ENCODE peak calls at places on chromosomes 12 and 14, in six cellular contexts. G is SK-N-SH, I is choroid plexus epithelial cell, W is heart left ventricle, D is BJ, C is pancreas. E is an unnamed sample.
A peak's percentile ranks its signal among the peaks of the same experiment; 100 is the strongest.

GRCh38 chr12:44155349-44155748 is 319.5 kb downstream of the TMEM117 start:
- DNase-seq in G (no peak), I (no peak), W (no peak), D (no peak), C (no peak), E (no peak)

GRCh38 chr12:64400041-64400440 is 4.2 kb upstream of the XPOT start:
- DNase-seq in G (no peak), I (peak; percentile 79), W (no peak), D (no peak), C (no peak), E (no peak)

GRCh38 chr14:105912641-105913180 is 386.3 kb downstream of the TMEM121 start:
- DNase-seq in G (no peak), I (no peak), W (peak; percentile 3), D (no peak), C (no peak), E (no peak)

GRCh38 chr14:32560213-32560857 is 231.2 kb downstream of the AKAP6 start:
- DNase-seq in G (peak; percentile 59), I (peak; percentile 93), W (no peak), D (peak; percentile 58), C (no peak), E (peak; percentile 65)

GRCh38 chr12:10304161-10304574 is 3.5 kb upstream of the KLRD1 start:
- DNase-seq in G (no peak), I (peak; percentile 76), W (no peak), D (peak; percentile 91), C (no peak), E (no peak)

GRCh38 chr14:22748691-22749090 is 17.8 kb upstream of the OXA1L start:
- DNase-seq in G (no peak), I (no peak), W (no peak), D (no peak), C (no peak), E (no peak)

GRCh38 chr12:2959194-2959507 is at the start of gene TEAD4:
- DNase-seq in G (peak; percentile 94), I (peak; percentile 72), W (peak; percentile 73), D (no peak), C (peak; percentile 85), E (no peak)

GRCh38 chr12:17335487-17335886 is 729.5 kb upstream of the LMO3 start:
- DNase-seq in G (no peak), I (no peak), W (no peak), D (no peak), C (no peak), E (no peak)

GRCh38 chr12:115916910-115917668 is 360.4 kb downstream of the MED13L start:
- DNase-seq in G (peak; percentile 86), I (peak; percentile 38), W (peak; percentile 34), D (no peak), C (peak; percentile 83), E (peak; percentile 8)

GRCh38 chr14:51432302-51432948 is 192.4 kb downstream of the TMX1 start:
- DNase-seq in G (peak; percentile 27), I (peak; percentile 15), W (no peak), D (no peak), C (no peak), E (no peak)

GRCh38 chr14:24712909-24713308 is 78.9 kb upstream of the GZMB start:
- DNase-seq in G (no peak), I (no peak), W (no peak), D (no peak), C (no peak), E (no peak)

GRCh38 chr12:29396774-29397173 is 15.8 kb upstream of the ERGIC2 start:
- DNase-seq in G (no peak), I (peak; percentile 35), W (no peak), D (no peak), C (no peak), E (no peak)

GRCh38 chr14:20247651-20248246 is 8.7 kb downstream of the OR11H4 start:
- DNase-seq in G (peak; percentile 5), I (no peak), W (no peak), D (no peak), C (no peak), E (peak; percentile 63)

GRCh38 chr12:109728921-109729836 is 15.6 kb downstream of the FAM222A start:
- DNase-seq in G (peak; percentile 38), I (no peak), W (peak; percentile 5), D (no peak), C (no peak), E (no peak)

GRCh38 chr12:46473634-46474201 is 101.1 kb upstream of the SLC38A2 start:
- DNase-seq in G (peak; percentile 15), I (peak; percentile 95), W (peak; percentile 78), D (peak; percentile 92), C (peak; percentile 43), E (peak; percentile 69)

GRCh38 chr12:32789911-32790310 is 34.2 kb upstream of the YARS2 start:
- DNase-seq in G (no peak), I (no peak), W (no peak), D (no peak), C (no peak), E (no peak)

GRCh38 chr12:25364529-25365339 is 114.0 kb upstream of the KRAS start:
- DNase-seq in G (peak; percentile 73), I (no peak), W (no peak), D (no peak), C (no peak), E (no peak)

GRCh38 chr12:46585854-46586621 is 213.5 kb upstream of the SLC38A2 start:
- DNase-seq in G (no peak), I (peak; percentile 91), W (no peak), D (no peak), C (peak; percentile 48), E (no peak)

GRCh38 chr12:21614510-21614909 is 9.9 kb upstream of the GYS2 start:
- DNase-seq in G (no peak), I (no peak), W (no peak), D (no peak), C (no peak), E (no peak)

GRCh38 chr12:43758247-43758727 is 303 bp downstream of the PUS7L start:
- DNase-seq in G (peak; percentile 47), I (peak; percentile 50), W (peak; percentile 30), D (no peak), C (no peak), E (peak; percentile 7)

GRCh38 chr14:77682158-77682553 is 25.7 kb downstream of the ALKBH1 start:
- DNase-seq in G (no peak), I (peak; percentile 64), W (no peak), D (no peak), C (no peak), E (peak; percentile 19)

GRCh38 chr14:37170993-37171392 is 1.4 kb downstream of the SLC25A21 start:
- DNase-seq in G (no peak), I (no peak), W (no peak), D (no peak), C (no peak), E (no peak)

GRCh38 chr12:19185262-19185929 is 55.9 kb downstream of the PLEKHA5 start:
- DNase-seq in G (no peak), I (no peak), W (no peak), D (no peak), C (no peak), E (no peak)

GRCh38 chr14:60111732-60112131 is 20.0 kb downstream of the PCNX4 start:
- DNase-seq in G (no peak), I (no peak), W (no peak), D (no peak), C (no peak), E (no peak)

GRCh38 chr14:42965512-42965911 is 1358.8 kb downstream of the LRFN5 start:
- DNase-seq in G (no peak), I (no peak), W (no peak), D (no peak), C (no peak), E (no peak)

GRCh38 chr12:27524839-27525238 is 833 bp downstream of the PPFIBP1 start:
- DNase-seq in G (no peak), I (no peak), W (no peak), D (no peak), C (no peak), E (no peak)

GRCh38 chr14:104436741-104437701 is 142.5 kb upstream of the C14orf180 start:
- DNase-seq in G (peak; percentile 82), I (no peak), W (no peak), D (no peak), C (peak; percentile 70), E (no peak)

GRCh38 chr12:100114574-100114973 is 28.1 kb downstream of the BLTP3B start:
- DNase-seq in G (no peak), I (no peak), W (no peak), D (peak; percentile 9), C (no peak), E (no peak)

GRCh38 chr12:120012067-120012621 is 23.1 kb downstream of the BICDL1 start:
- DNase-seq in G (peak; percentile 66), I (peak; percentile 9), W (no peak), D (no peak), C (no peak), E (no peak)

DNA sequence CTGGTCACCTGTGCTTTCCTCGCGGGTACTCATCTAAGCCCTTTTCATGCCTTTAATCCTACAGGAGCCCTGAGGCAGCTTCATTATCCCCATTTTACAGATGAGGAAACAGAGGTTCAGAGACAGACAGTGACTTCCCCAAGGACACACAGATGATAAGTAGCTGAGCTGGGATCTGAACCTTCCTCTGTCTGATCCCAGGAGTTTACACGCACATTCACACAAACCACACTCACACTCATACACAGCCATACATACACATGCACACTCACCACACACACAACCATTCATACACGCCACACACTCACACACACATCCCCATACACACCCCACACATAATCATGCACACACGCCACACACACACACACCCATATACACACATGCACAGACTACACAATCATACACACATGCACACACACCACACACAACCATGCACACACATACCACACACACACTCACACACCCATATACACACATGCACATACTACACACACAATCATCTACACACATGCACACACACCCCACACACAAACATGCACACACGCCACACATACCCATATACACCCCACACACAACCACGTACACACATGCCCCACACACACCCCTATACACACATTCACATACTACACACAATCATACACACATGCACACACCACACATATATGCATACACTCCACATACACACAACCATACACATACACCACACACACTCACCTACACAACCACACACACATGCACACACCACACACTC is 2.7 kb downstream of the TMEM119 start:
- DNase-seq in G (no peak), I (no peak), W (no peak), D (no peak), C (no peak), E (no peak)
- H3K4me3 ChIP-seq in G (no peak overlapping the region), I (no peak overlapping the region), W (peak overlapping the region; percentile 57), D (peak overlapping the region; percentile 62), C (no peak overlapping the region), E (no peak overlapping the region)

GRCh38 chr12:55955344-55955743 is 10.5 kb downstream of the PMEL start:
- DNase-seq in G (no peak), I (no peak), W (no peak), D (no peak), C (no peak), E (no peak)

GRCh38 chr12:55957106-55957859 is 8.6 kb downstream of the PMEL start:
- DNase-seq in G (no peak), I (no peak), W (no peak), D (no peak), C (peak; percentile 79), E (peak; percentile 81)

GRCh38 chr12:55955800-55956508 is 9.9 kb downstream of the PMEL start:
- DNase-seq in G (peak; percentile 41), I (peak; percentile 36), W (no peak), D (no peak), C (no peak), E (peak; percentile 78)
- TF ChIP-seq CTCF in G (peak; percentile 66), I (peak; percentile 40), W (no peak), D (peak; percentile 49), C (peak; percentile 12), E (peak; percentile 19)

GRCh38 chr14:33946679-33947078 is 4.2 kb downstream of the EGLN3 start:
- DNase-seq in G (no peak), I (no peak), W (no peak), D (no peak), C (no peak), E (no peak)
- H3K4me3 ChIP-seq in G (no peak overlapping the region), I (no peak overlapping the region), W (peak overlapping the region; percentile 71), D (no peak overlapping the region), C (no peak overlapping the region), E (no peak overlapping the region)

GRCh38 chr12:107884769-107885694 is 110.5 kb downstream of the ASCL4 start:
- DNase-seq in G (peak; percentile 74), I (peak; percentile 77), W (no peak), D (no peak), C (peak; percentile 30), E (peak; percentile 33)
- TF ChIP-seq CTCF in G (peak; percentile 88), I (peak; percentile 90), W (peak; percentile 50), D (peak; percentile 80), C (peak; percentile 50), E (peak; percentile 84)

E was measured in LNCaP clone FGC.